ENCODE peak calls at places on chromosomes 6 and 20, in four cellular contexts. P is NB4, T is heart left ventricle, J is fibroblast of lung. A is an unnamed sample.

GRCh38 chr6:107600936-107601335 is 111.0 kb downstream of the SOBP start:
- DNase-seq in P (no peak), T (peak; percentile 32), J (peak; percentile 88), A (peak; percentile 16)

GRCh38 chr20:1332749-1333300 is 3.9 kb upstream of the SDCBP2 start:
- DNase-seq in P (no peak), T (peak; percentile 3), J (no peak), A (no peak)

GRCh38 chr20:34875657-34876160 is 703 bp upstream of the ACSS2 start:
- DNase-seq in P (no peak), T (no peak), J (no peak), A (no peak)

GRCh38 chr20:45833030-45833882 is at the start of gene SNX21:
- DNase-seq in P (peak; percentile 75), T (peak; percentile 88), J (peak; percentile 94), A (peak; percentile 82)

GRCh38 chr20:60057123-60057865 is 99.1 kb downstream of the CDH26 start:
- DNase-seq in P (peak; percentile 97), T (peak; percentile 56), J (peak; percentile 45), A (no peak)

GRCh38 chr6:38184780-38185080 is 365.2 kb downstream of the ZFAND3 start:
- DNase-seq in P (no peak), T (no peak), J (no peak), A (no peak)

GRCh38 chr6:104940238-104940880 is 16.5 kb upstream of the LIN28B start:
- DNase-seq in P (no peak), T (no peak), J (no peak), A (no peak)

GRCh38 chr20:3013771-3014170 is 29.7 kb upstream of the GNRH2 start:
- DNase-seq in P (no peak), T (no peak), J (no peak), A (no peak)

GRCh38 chr6:137044366-137045220 is at the start of gene IL20RA:
- DNase-seq in P (no peak), T (peak; percentile 10), J (peak; percentile 14), A (no peak)

GRCh38 chr6:3765415-3765814 is 13.9 kb upstream of the PXDC1 start:
- DNase-seq in P (no peak), T (no peak), J (no peak), A (no peak)

GRCh38 chr6:40551966-40552365 is 35.2 kb downstream of the LRFN2 start:
- DNase-seq in P (no peak), T (no peak), J (no peak), A (no peak)

GRCh38 chr20:57464642-57465211 is 60.2 kb downstream of the CTCFL start:
- DNase-seq in P (peak; percentile 92), T (no peak), J (no peak), A (no peak)

GRCh38 chr6:75124983-75125382 is 80.9 kb downstream of the COL12A1 start:
- DNase-seq in P (no peak), T (no peak), J (no peak), A (no peak)

GRCh38 chr6:12848969-12849368 is 132.4 kb downstream of the PHACTR1 start:
- DNase-seq in P (no peak), T (no peak), J (peak; percentile 2), A (no peak)

GRCh38 chr20:11271319-11271718 is 597.5 kb upstream of the JAG1 start:
- DNase-seq in P (no peak), T (no peak), J (no peak), A (no peak)

GRCh38 chr6:141321486-141322347 is 811.0 kb upstream of the GJE1 start:
- DNase-seq in P (no peak), T (no peak), J (peak; percentile 66), A (no peak)

GRCh38 chr20:60863548-60863947 is 388.5 kb upstream of the CDH4 start:
- DNase-seq in P (no peak), T (no peak), J (no peak), A (no peak)

GRCh38 chr6:137487181-137487910 is 6.8 kb downstream of the OLIG3 start:
- DNase-seq in P (no peak), T (no peak), J (no peak), A (no peak)

GRCh38 chr20:63695419-63696310 is 787 bp upstream of the TNFRSF6B start:
- DNase-seq in P (no peak), T (peak; percentile 71), J (no peak), A (no peak)

GRCh38 chr6:107231243-107231642 is 115.9 kb upstream of the BEND3 start:
- DNase-seq in P (no peak), T (no peak), J (no peak), A (no peak)

GRCh38 chr6:99912657-99913056 is 81.4 kb downstream of the MCHR2 start:
- DNase-seq in P (no peak), T (no peak), J (no peak), A (no peak)

GRCh38 chr6:14871196-14871595 is 374.7 kb upstream of the JARID2 start:
- DNase-seq in P (no peak), T (no peak), J (peak; percentile 44), A (no peak)

GRCh38 chr6:72712921-72713320 is 91.1 kb downstream of the KCNQ5 start:
- DNase-seq in P (no peak), T (no peak), J (peak; percentile 8), A (no peak)

GRCh38 chr20:3777726-3778629 is 3.3 kb downstream of the SPEF1 start:
- DNase-seq in P (no peak), T (peak; percentile 66), J (no peak), A (no peak)

GRCh38 chr6:7201732-7202541 is 94.2 kb downstream of the RREB1 start:
- DNase-seq in P (peak; percentile 96), T (peak; percentile 51), J (no peak), A (no peak)

GRCh38 chr6:20402181-20403079 is 751 bp downstream of the E2F3 start:
- DNase-seq in P (peak; percentile 90), T (peak; percentile 54), J (peak; percentile 40), A (no peak)

GRCh38 chr20:58652606-58653303 is 1.7 kb downstream of the STX16 start:
- DNase-seq in P (peak; percentile 26), T (no peak), J (peak; percentile 33), A (no peak)

GRCh38 chr6:74551896-74552295 is 654.0 kb downstream of the COL12A1 start:
- DNase-seq in P (no peak), T (no peak), J (peak; percentile 61), A (peak; percentile 24)

GRCh38 chr6:122530440-122531046 is 58.9 kb upstream of the SERINC1 start:
- DNase-seq in P (peak; percentile 59), T (peak; percentile 13), J (peak; percentile 45), A (peak; percentile 39)

GRCh38 chr20:12482661-12483060 is 526.1 kb upstream of the SPTLC3 start:
- DNase-seq in P (no peak), T (no peak), J (no peak), A (no peak)

GRCh38 chr20:31740656-31741323 is 1.7 kb downstream of the TPX2 start:
- DNase-seq in P (no peak), T (no peak), J (no peak), A (no peak)

GRCh38 chr6:53321701-53322100 is 27.0 kb downstream of the ELOVL5 start:
- DNase-seq in P (no peak), T (no peak), J (no peak), A (no peak)

GRCh38 chr6:82955841-82956240 is 109.8 kb downstream of the UBE3D start:
- DNase-seq in P (no peak), T (no peak), J (peak; percentile 91), A (peak; percentile 67)

GRCh38 chr6:82954937-82955577 is 110.6 kb downstream of the UBE3D start:
- DNase-seq in P (no peak), T (no peak), J (peak; percentile 91), A (peak; percentile 81)

GRCh38 chr6:82953871-82954270 is 111.8 kb downstream of the UBE3D start:
- DNase-seq in P (no peak), T (peak; percentile 36), J (peak; percentile 65), A (no peak)

GRCh38 chr6:82951935-82952334 is 113.7 kb downstream of the UBE3D start:
- DNase-seq in P (no peak), T (no peak), J (no peak), A (no peak)

DNA sequence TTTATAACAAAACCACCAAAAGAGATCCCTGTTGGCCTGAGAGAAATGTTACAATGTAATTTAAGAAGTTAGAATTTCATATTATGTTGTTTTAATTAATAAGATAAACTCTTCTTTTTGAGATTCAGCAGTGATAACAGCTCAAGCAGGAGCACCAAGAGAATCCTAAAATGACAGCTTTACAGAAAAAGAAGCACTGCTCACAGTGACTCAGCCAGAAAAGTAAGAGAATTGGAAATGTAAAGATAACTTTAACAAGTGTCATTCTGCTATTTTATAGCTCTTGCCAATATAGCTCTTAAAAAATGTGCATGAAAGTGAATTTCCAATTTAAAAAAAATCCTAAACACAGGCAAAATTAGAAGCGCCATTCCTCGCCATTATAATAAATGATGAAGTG is 111.3 kb downstream of the UBE3D start:
- DNase-seq in P (no peak), T (no peak), J (peak; percentile 30), A (no peak)
- H3K4me3 ChIP-seq in P (no peak overlapping the region), T (no peak overlapping the region), J (no peak overlapping the region), A (no peak overlapping the region)

DNA sequence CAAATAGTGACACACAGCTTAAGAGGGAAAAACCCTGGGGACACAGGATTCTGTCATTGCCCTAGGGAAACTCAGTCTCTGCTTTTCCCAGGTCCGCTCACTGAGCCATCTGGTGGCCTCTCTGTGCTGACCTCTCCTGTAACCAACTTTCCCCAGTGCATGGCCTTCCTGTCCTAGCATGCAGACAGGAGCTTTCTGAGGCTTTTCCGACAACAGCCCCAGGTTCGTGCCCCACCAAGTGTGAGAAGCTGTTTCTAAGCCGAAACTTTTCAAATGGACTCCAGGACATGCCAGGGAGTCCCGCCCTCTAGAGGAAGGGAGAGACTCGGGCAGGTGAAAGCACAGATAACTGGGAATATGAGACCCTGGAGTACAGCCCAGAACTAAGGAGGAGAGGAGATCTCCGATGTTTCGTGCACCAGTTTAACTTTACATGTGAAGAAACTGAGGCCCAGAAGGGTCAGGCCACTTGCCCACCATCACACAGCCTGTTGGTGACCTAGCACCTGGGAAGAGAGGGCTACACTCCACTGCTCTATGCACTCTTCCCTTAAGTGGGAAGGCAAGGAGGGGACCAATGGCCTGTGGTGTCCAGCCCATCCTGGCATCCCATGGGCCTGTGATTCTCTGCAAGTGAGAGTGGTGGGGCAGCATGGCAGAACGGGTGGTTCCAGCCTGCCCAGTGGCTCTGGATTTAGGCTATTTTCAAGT is 46.2 kb downstream of the RPP40 start:
- DNase-seq in P (peak; percentile 33), T (no peak), J (no peak), A (no peak)
- TF ChIP-seq CTCF in P (peak; percentile 25), T (no peak), J (no peak), A (peak; percentile 18)

GRCh38 chr6:128882560-128882959 is 378 bp upstream of the LAMA2 start:
- DNase-seq in P (peak; percentile 4), T (no peak), J (no peak), A (no peak)
- H3K4me3 ChIP-seq in P (no peak overlapping the region), T (peak overlapping the region; percentile 62), J (peak overlapping the region; percentile 75), A (peak overlapping the region; percentile 75)

DNA sequence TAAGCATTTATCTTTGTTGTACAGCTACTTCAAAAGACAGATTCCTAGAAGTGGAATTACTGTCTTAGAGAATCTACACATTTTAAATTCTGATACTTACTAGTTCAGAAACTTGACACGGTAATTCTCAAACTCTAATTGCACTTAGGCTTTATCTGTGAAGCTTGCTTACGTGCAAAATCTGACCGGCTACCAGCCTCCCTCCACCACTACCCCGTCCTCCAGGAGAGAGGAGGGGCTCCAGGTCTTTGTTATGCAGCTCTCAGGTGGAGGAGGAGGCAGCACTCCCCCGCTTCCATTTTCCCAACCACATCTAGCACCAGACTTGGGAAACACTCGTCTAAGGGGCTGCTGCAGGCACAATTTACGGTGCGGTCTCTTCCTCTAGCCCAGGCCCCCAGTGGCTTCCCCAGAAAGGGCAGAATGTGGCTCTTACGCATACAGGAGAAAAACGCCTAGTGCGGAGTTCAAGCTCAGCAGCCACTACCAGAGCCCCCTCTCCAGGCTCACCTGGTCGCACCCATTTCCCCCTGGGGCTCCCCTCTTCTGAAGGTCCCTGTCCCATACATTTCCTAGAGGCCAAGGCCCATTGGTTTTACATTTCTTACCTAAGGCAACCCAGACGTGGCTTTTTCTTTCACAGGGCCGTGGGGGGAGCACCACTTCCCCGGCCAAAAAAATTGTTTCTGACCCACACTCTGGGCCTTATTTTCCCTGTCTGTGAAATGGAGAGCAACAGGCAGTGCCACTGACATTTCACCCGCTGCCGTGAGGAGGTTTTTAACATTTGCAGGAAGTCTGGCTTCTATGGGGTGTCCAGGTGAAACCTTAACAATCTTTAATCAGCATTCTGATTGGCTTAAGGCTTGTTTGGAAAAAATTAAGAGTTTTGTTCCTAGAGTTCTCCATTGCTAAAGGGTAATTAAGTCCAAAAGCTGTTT is 1.6 kb upstream of the TGIF2 start:
- DNase-seq in P (peak; percentile 66), T (no peak), J (no peak), A (no peak)
- TF ChIP-seq CTCF in P (no peak), T (no peak), J (no peak), A (no peak)